ENCODE peak calls at places on chromosomes 6 and 20, in ten cellular contexts. P is heart right ventricle; L is pancreas; J is Panc1; M is Peyer's patch; S is adrenal gland; E is CD8-positive, alpha-beta memory T cell; U is HCT116; D is thyroid gland; B is neural progenitor cell. G is an unnamed sample.

GRCh38 chr20:36491901-36492617 is 49.3 kb upstream of the MYL9 start:
- DNase-seq in P (no peak), L (no peak), J (no peak), M (peak; percentile 75), S (no peak), E (peak; percentile 73), U (no peak), D (no peak), B (no peak), G (no peak)

GRCh38 chr6:91781946-91782345 is 1195.1 kb upstream of the MAP3K7 start:
- DNase-seq in P (no peak), L (peak; percentile 6), J (no peak), M (no peak), S (no peak), E (no peak), U (no peak), D (no peak), B (no peak), G (no peak)

GRCh38 chr20:50191566-50192363 is 1.1 kb downstream of the CEBPB start:
- DNase-seq in P (peak; percentile 55), L (peak; percentile 77), J (no peak), M (peak; percentile 31), S (peak; percentile 69), E (peak; percentile 65), U (no peak), D (peak; percentile 46), B (peak; percentile 84), G (peak; percentile 66)

GRCh38 chr6:41652876-41653641 is 14.8 kb downstream of the MDFI start:
- DNase-seq in P (no peak), L (no peak), J (no peak), M (no peak), S (no peak), E (no peak), U (no peak), D (peak; percentile 22), B (no peak), G (no peak)

GRCh38 chr6:127403636-127404035 is 55.6 kb downstream of the KIAA0408 start:
- DNase-seq in P (no peak), L (no peak), J (no peak), M (no peak), S (no peak), E (no peak), U (no peak), D (no peak), B (no peak), G (no peak)

GRCh38 chr20:58011947-58012610 is 216.4 kb downstream of the ANKRD60 start:
- DNase-seq in P (no peak), L (no peak), J (no peak), M (no peak), S (no peak), E (no peak), U (no peak), D (no peak), B (no peak), G (no peak)

GRCh38 chr6:84764332-84765049 is at the start of gene TBX18:
- DNase-seq in P (peak; percentile 87), L (peak; percentile 55), J (peak; percentile 27), M (peak; percentile 29), S (peak; percentile 80), E (no peak), U (peak; percentile 85), D (peak; percentile 65), B (peak; percentile 98), G (peak; percentile 95)

GRCh38 chr20:32775240-32775991 is 13.2 kb downstream of the DNMT3B start:
- DNase-seq in P (no peak), L (no peak), J (no peak), M (no peak), S (no peak), E (no peak), U (no peak), D (no peak), B (no peak), G (no peak)

GRCh38 chr6:74167506-74167905 is 471.5 kb downstream of the CD109 start:
- DNase-seq in P (no peak), L (no peak), J (no peak), M (no peak), S (no peak), E (no peak), U (no peak), D (no peak), B (no peak), G (no peak)

GRCh38 chr6:44023586-44024454 is 103.4 kb downstream of the MRPL14 start:
- DNase-seq in P (no peak), L (no peak), J (no peak), M (no peak), S (no peak), E (no peak), U (no peak), D (no peak), B (no peak), G (no peak)

GRCh38 chr6:105482956-105483355 is 80.1 kb upstream of the PREP start:
- DNase-seq in P (no peak), L (no peak), J (no peak), M (no peak), S (no peak), E (no peak), U (no peak), D (no peak), B (no peak), G (no peak)
- H3K27ac ChIP-seq in P (no peak overlapping the region), L (no peak overlapping the region), J (peak overlapping the region; percentile 84), M (no peak overlapping the region), S (no peak overlapping the region), E (no peak overlapping the region), U (no peak overlapping the region), D (no peak overlapping the region), B (no peak overlapping the region), G (no peak overlapping the region)

DNA sequence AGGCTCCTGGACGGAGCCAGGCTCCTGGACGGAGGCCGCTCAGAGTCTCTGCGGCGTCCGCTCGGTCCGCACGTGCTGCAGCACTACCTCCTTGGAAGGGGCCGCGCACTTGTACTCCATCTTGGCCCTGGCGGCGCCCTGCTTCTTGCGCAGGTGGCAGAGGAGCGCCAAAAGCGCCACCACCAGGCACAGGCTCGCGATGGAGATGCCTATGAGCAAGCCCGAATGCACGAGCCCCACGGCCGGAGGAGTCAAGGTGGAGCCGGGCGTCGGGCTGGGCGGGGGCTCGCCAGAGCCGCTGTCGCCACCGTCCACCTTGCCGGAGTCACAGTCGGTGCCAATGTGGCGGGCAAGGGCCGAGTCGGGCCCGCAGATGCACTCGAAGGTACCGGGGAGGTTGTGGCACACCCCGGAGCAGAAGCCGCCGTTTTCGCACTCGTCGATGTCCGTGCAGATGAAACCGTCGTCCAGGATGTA is 1.7 kb downstream of the THBD start:
- DNase-seq in P (peak; percentile 47), L (no peak), J (no peak), M (no peak), S (peak; percentile 26), E (no peak), U (no peak), D (peak; percentile 31), B (peak; percentile 41), G (no peak)
- H3K4me3 ChIP-seq in P (peak overlapping the region; percentile 70), L (peak overlapping the region; percentile 38), J (no peak overlapping the region), M (peak overlapping the region; percentile 55), S (peak overlapping the region; percentile 56), E (no peak overlapping the region), U (no peak overlapping the region), D (no peak overlapping the region), B (no peak overlapping the region), G (peak overlapping the region; percentile 62)

DNA sequence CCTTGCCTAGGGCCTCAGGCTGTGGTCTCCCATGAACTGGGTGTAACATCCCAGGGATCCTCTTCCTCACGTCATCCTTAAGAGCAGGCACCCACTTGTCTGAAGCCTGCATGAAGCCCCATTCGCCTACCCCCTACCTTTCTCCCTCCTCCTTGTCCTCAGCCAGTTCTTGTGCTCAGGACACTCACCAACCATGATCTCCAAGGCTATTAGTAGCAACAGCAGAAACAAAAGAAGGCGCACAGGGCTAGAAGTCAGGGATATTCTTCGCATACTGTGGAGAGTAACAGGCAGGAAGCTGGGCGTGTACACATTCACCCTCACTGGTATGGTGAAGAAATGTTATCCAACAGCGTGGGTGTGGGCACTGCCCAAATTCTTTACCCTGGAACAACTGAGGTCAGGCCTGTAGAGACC is 7.3 kb downstream of the RAET1E start:
- DNase-seq in P (no peak), L (no peak), J (no peak), M (no peak), S (no peak), E (no peak), U (no peak), D (no peak), B (no peak), G (no peak)
- H3K4me1 ChIP-seq in P (peaks cover 10% of the 10 kb centered on the region), L (peaks cover 3% of the 10 kb centered on the region), J (peaks cover 11% of the 10 kb centered on the region), M (no peaks in the 10 kb centered on the region), S (peaks cover 10% of the 10 kb centered on the region), E (peaks cover under 1% of the 10 kb centered on the region), U (peaks cover 20% of the 10 kb centered on the region), D (peaks cover 6% of the 10 kb centered on the region), B (no peaks in the 10 kb centered on the region), G (peaks cover 9% of the 10 kb centered on the region)

GRCh38 chr20:41533537-41534136 is 84.5 kb downstream of the CHD6 start:
- DNase-seq in P (no peak), L (no peak), J (no peak), M (no peak), S (no peak), E (no peak), U (no peak), D (no peak), B (no peak), G (no peak)
- H3K27ac ChIP-seq in P (no peak overlapping the region), L (no peak overlapping the region), J (no peak overlapping the region), M (no peak overlapping the region), S (no peak overlapping the region), E (no peak overlapping the region), U (no peak overlapping the region), D (peak overlapping the region; percentile 68), B (no peak overlapping the region), G (no peak overlapping the region)

DNA sequence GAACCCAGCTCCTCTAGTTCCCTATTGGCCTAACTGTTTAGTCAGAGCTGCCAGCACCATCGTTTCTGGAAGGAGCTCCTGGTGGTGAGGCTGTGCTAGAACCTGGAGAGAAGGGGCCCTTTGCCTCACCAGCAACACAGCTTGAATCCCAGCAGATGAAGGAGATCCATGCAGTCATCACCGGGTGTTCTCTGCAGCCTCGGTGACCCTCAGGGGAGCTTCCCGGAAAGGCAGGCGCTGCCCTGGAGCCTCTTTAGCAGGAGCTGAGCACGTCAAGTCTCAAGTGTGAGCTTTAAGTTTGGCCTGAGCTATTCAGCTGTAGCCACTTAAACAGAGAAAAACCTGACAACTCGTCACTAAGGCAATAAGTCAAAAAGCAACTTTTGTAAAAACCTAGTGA is 181.2 kb upstream of the FOXQ1 start:
- DNase-seq in P (peak; percentile 18), L (no peak), J (no peak), M (no peak), S (no peak), E (no peak), U (no peak), D (peak; percentile 75), B (no peak), G (no peak)
- H3K4me3 ChIP-seq in P (no peak overlapping the region), L (no peak overlapping the region), J (no peak overlapping the region), M (no peak overlapping the region), S (no peak overlapping the region), E (no peak overlapping the region), U (no peak overlapping the region), D (no peak overlapping the region), B (no peak overlapping the region), G (no peak overlapping the region)

DNA sequence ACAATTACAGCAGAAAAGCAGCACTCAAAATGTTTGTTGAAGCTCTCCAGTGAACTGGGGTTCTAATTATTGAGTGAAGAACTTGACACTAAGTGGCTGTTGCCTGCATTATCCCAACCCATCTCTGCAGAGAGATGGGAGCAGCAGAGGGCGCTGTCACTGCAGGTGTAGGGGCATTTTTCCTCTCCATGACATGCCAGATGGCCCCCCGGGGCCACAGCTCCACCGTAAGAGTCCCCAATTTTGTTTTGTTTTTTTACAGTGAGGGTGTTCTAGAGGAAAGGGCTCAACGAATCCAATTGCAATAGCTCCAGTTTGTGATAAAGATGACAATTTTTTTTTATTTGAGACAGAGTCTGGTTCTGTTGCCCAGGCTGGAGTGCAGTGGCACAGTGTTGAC is 1.9 kb upstream of the FUCA2 start:
- DNase-seq in P (peak; percentile 25), L (no peak), J (no peak), M (peak; percentile 62), S (no peak), E (peak; percentile 59), U (no peak), D (peak; percentile 7), B (peak; percentile 59), G (peak; percentile 18)
- H3K4me1 ChIP-seq in P (peaks cover 34% of the 10 kb centered on the region), L (peaks cover 19% of the 10 kb centered on the region), J (peaks cover 12% of the 10 kb centered on the region), M (no peaks in the 10 kb centered on the region), S (peaks cover 26% of the 10 kb centered on the region), E (peaks cover 5% of the 10 kb centered on the region), U (peaks cover 2% of the 10 kb centered on the region), D (peaks cover 18% of the 10 kb centered on the region), B (peaks cover 11% of the 10 kb centered on the region), G (peaks cover 27% of the 10 kb centered on the region)